ENCODE peak calls at places on chromosome X, in four cellular contexts. W is GF-D8, F is RWPE1, G is fibroblast of mammary gland. Y is an unnamed sample.

GRCh38 chrX:140912606-140913005 is 89.8 kb upstream of the SPANXB1 start:
- DNase-seq in G (no peak), F (no peak), W (no peak), Y (no peak)

GRCh38 chrX:123422875-123423274 is 238.8 kb downstream of the GRIA3 start:
- DNase-seq in W (no peak), G (peak), F (no peak), Y (no peak)

GRCh38 chrX:132520213-132520612 is 31.4 kb upstream of the MBNL3 start:
- DNase-seq in W (no peak), F (no peak), G (no peak), Y (no peak)

GRCh38 chrX:136295380-136295779 is 5.4 kb upstream of the ADGRG4 start:
- DNase-seq in G (no peak), W (no peak), F (no peak), Y (no peak)

GRCh38 chrX:50704360-50704759 is 109.6 kb downstream of the SHROOM4 start:
- DNase-seq in F (no peak), G (peak), W (no peak), Y (no peak)

GRCh38 chrX:130253916-130254315 is 14.8 kb downstream of the ZNF280C start:
- DNase-seq in F (no peak), G (no peak), W (no peak), Y (no peak)

GRCh38 chrX:121208563-121208962 is 161.2 kb downstream of the GLUD2 start:
- DNase-seq in W (no peak), G (no peak), F (no peak), Y (no peak)

GRCh38 chrX:103398321-103398937 is 22.1 kb downstream of the BEX3 start:
- DNase-seq in G (peak), F (peak), W (no peak), Y (no peak)

GRCh38 chrX:70826715-70827114 is 81.8 kb downstream of the TEX11 start:
- DNase-seq in G (no peak), F (no peak), W (no peak), Y (no peak)

GRCh38 chrX:6226053-6226645 is 2.5 kb downstream of the NLGN4X start:
- DNase-seq in G (no peak), W (no peak), F (no peak), Y (no peak)